ENCODE peak calls at places on chromosomes 12 and 14, in six cellular contexts. One of them, this sample, is unnamed. For H3K9me3, the result is how much of the 10 kb centered on the place peaks cover.

GRCh38 chr12:104859144-104859543 is 98.9 kb downstream of the SLC41A2 start:
- DNase-seq in CD8-positive, alpha-beta T cell: no peak
- DNase-seq in HepG2: no peak
- DNase-seq in body of pancreas: no peak
- DNase-seq in Panc1: no peak
- DNase-seq in PC-3: peak
- DNase-seq in this sample: no peak

GRCh38 chr12:48542300-48542928 is 17.0 kb downstream of the OR8S1 start:
- DNase-seq in PC-3: peak
- DNase-seq in body of pancreas: peak
- DNase-seq in CD8-positive, alpha-beta T cell: peak
- DNase-seq in Panc1: peak
- DNase-seq in HepG2: peak
- DNase-seq in this sample: no peak

GRCh38 chr12:26768611-26769603 is 64.1 kb downstream of the ITPR2 start:
- DNase-seq in Panc1: no peak
- DNase-seq in body of pancreas: peak
- DNase-seq in PC-3: peak
- DNase-seq in HepG2: peak
- DNase-seq in CD8-positive, alpha-beta T cell: no peak
- DNase-seq in this sample: no peak

GRCh38 chr14:72632727-72633126 is 261.2 kb downstream of the DPF3 start:
- DNase-seq in Panc1: no peak
- DNase-seq in PC-3: no peak
- DNase-seq in CD8-positive, alpha-beta T cell: no peak
- DNase-seq in body of pancreas: no peak
- DNase-seq in HepG2: no peak
- DNase-seq in this sample: no peak

GRCh38 chr12:88763536-88764100 is 183.3 kb upstream of the KITLG start:
- DNase-seq in Panc1: no peak
- DNase-seq in PC-3: peak
- DNase-seq in HepG2: no peak
- DNase-seq in body of pancreas: no peak
- DNase-seq in CD8-positive, alpha-beta T cell: no peak
- DNase-seq in this sample: no peak

GRCh38 chr14:99745307-99745951 is 47.8 kb upstream of the EML1 start:
- DNase-seq in Panc1: no peak
- DNase-seq in body of pancreas: no peak
- DNase-seq in PC-3: no peak
- DNase-seq in HepG2: no peak
- DNase-seq in CD8-positive, alpha-beta T cell: no peak
- DNase-seq in this sample: no peak

GRCh38 chr12:95473440-95473946 is 459 bp upstream of the METAP2 start:
- DNase-seq in body of pancreas: peak
- DNase-seq in CD8-positive, alpha-beta T cell: peak
- DNase-seq in PC-3: peak
- DNase-seq in HepG2: peak
- DNase-seq in Panc1: peak
- DNase-seq in this sample: peak

GRCh38 chr14:59093889-59094288 is 94.6 kb upstream of the DAAM1 start:
- DNase-seq in CD8-positive, alpha-beta T cell: no peak
- DNase-seq in HepG2: no peak
- DNase-seq in body of pancreas: no peak
- DNase-seq in Panc1: no peak
- DNase-seq in PC-3: peak
- DNase-seq in this sample: no peak

GRCh38 chr12:67966560-67966959 is 22.7 kb upstream of the IFNG-AS1 start:
- DNase-seq in body of pancreas: no peak
- DNase-seq in PC-3: peak
- DNase-seq in HepG2: no peak
- DNase-seq in Panc1: no peak
- DNase-seq in CD8-positive, alpha-beta T cell: no peak
- DNase-seq in this sample: no peak

GRCh38 chr12:12800406-12801180 is 12.6 kb upstream of the DDX47 start:
- DNase-seq in body of pancreas: no peak
- DNase-seq in CD8-positive, alpha-beta T cell: no peak
- DNase-seq in HepG2: no peak
- DNase-seq in Panc1: no peak
- DNase-seq in PC-3: peak
- DNase-seq in this sample: no peak

GRCh38 chr12:109291531-109292341 is 17.3 kb downstream of the FOXN4 start:
- DNase-seq in PC-3: no peak
- DNase-seq in Panc1: no peak
- DNase-seq in body of pancreas: peak
- DNase-seq in CD8-positive, alpha-beta T cell: no peak
- DNase-seq in HepG2: no peak
- DNase-seq in this sample: no peak

GRCh38 chr12:42213023-42213422 is 25.0 kb downstream of the YAF2 start:
- DNase-seq in PC-3: peak
- DNase-seq in CD8-positive, alpha-beta T cell: no peak
- DNase-seq in Panc1: no peak
- DNase-seq in body of pancreas: no peak
- DNase-seq in HepG2: no peak
- DNase-seq in this sample: peak

GRCh38 chr12:130970165-130970907 is 16.6 kb downstream of the ADGRD1 start:
- DNase-seq in HepG2: no peak
- DNase-seq in body of pancreas: no peak
- DNase-seq in Panc1: no peak
- DNase-seq in PC-3: no peak
- DNase-seq in CD8-positive, alpha-beta T cell: no peak
- DNase-seq in this sample: no peak

GRCh38 chr12:13200841-13201240 is 4.3 kb downstream of the EMP1 start:
- DNase-seq in Panc1: no peak
- DNase-seq in CD8-positive, alpha-beta T cell: no peak
- DNase-seq in HepG2: no peak
- DNase-seq in body of pancreas: no peak
- DNase-seq in PC-3: no peak
- DNase-seq in this sample: no peak

GRCh38 chr14:93347850-93348249 is 868 bp downstream of the COX8C start:
- DNase-seq in Panc1: no peak
- DNase-seq in CD8-positive, alpha-beta T cell: no peak
- DNase-seq in PC-3: no peak
- DNase-seq in body of pancreas: no peak
- DNase-seq in HepG2: no peak
- DNase-seq in this sample: no peak

GRCh38 chr12:124995200-124995961 is 1.9 kb downstream of the BRI3BP start:
- DNase-seq in HepG2: no peak
- DNase-seq in body of pancreas: no peak
- DNase-seq in Panc1: no peak
- DNase-seq in CD8-positive, alpha-beta T cell: no peak
- DNase-seq in PC-3: no peak
- DNase-seq in this sample: no peak

GRCh38 chr12:48084066-48084465 is 21.8 kb downstream of the SENP1 start:
- DNase-seq in body of pancreas: no peak
- DNase-seq in Panc1: no peak
- DNase-seq in PC-3: peak
- DNase-seq in CD8-positive, alpha-beta T cell: no peak
- DNase-seq in HepG2: no peak
- DNase-seq in this sample: no peak

GRCh38 chr12:81888341-81888740 is 129.2 kb upstream of the PPFIA2 start:
- DNase-seq in Panc1: no peak
- DNase-seq in HepG2: no peak
- DNase-seq in body of pancreas: no peak
- DNase-seq in CD8-positive, alpha-beta T cell: no peak
- DNase-seq in PC-3: no peak
- DNase-seq in this sample: no peak

GRCh38 chr12:123633379-123634141 is at the start of the genes EIF2B1 and GTF2H3:
- DNase-seq in PC-3: peak
- DNase-seq in body of pancreas: peak
- DNase-seq in CD8-positive, alpha-beta T cell: peak
- DNase-seq in HepG2: peak
- DNase-seq in Panc1: peak
- DNase-seq in this sample: peak

DNA sequence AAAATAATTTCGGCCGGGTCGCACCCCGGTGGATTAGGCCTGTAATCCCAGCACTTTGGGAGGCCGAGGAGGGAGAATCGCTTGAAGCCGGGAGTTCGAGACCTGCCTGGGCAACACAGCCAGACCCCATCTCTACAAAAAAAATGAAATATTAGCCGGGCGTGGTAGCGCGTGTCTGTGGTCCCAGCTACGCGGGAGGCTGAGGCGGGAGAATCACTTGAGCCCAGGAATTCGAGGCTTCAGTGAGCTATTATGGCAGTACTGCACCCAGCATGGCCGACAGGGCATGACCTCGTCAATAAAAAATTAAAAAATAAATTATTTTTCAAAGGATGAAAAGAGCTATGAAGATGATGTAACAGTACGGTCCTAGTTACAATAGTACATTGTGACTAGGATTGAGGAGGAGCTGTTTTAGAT is 523 bp downstream of the GTF2H3 start:
- DNase-seq in body of pancreas: no peak
- DNase-seq in PC-3: no peak
- DNase-seq in Panc1: no peak
- DNase-seq in CD8-positive, alpha-beta T cell: no peak
- DNase-seq in HepG2: no peak
- DNase-seq in this sample: no peak
- H3K4me3 ChIP-seq in body of pancreas: peak
- H3K4me3 ChIP-seq in PC-3: peak
- H3K4me3 ChIP-seq in Panc1: peak
- H3K4me3 ChIP-seq in CD8-positive, alpha-beta T cell: peak
- H3K4me3 ChIP-seq in HepG2: peak
- H3K4me3 ChIP-seq in this sample: peak

GRCh38 chr14:55745906-55746305 is 165.9 kb downstream of the KTN1 start:
- DNase-seq in Panc1: no peak
- DNase-seq in CD8-positive, alpha-beta T cell: no peak
- DNase-seq in HepG2: no peak
- DNase-seq in body of pancreas: no peak
- DNase-seq in PC-3: no peak
- DNase-seq in this sample: no peak

GRCh38 chr14:55747186-55747585 is 167.2 kb downstream of the KTN1 start:
- DNase-seq in HepG2: no peak
- DNase-seq in CD8-positive, alpha-beta T cell: no peak
- DNase-seq in PC-3: no peak
- DNase-seq in body of pancreas: no peak
- DNase-seq in Panc1: no peak
- DNase-seq in this sample: no peak

GRCh38 chr14:55749201-55749812 is 169.3 kb downstream of the KTN1 start:
- DNase-seq in HepG2: no peak
- DNase-seq in PC-3: peak
- DNase-seq in CD8-positive, alpha-beta T cell: no peak
- DNase-seq in body of pancreas: peak
- DNase-seq in Panc1: no peak
- DNase-seq in this sample: no peak

GRCh38 chr14:55744321-55744720 is 164.3 kb downstream of the KTN1 start:
- DNase-seq in PC-3: no peak
- DNase-seq in HepG2: no peak
- DNase-seq in Panc1: no peak
- DNase-seq in CD8-positive, alpha-beta T cell: no peak
- DNase-seq in body of pancreas: no peak
- DNase-seq in this sample: no peak

DNA sequence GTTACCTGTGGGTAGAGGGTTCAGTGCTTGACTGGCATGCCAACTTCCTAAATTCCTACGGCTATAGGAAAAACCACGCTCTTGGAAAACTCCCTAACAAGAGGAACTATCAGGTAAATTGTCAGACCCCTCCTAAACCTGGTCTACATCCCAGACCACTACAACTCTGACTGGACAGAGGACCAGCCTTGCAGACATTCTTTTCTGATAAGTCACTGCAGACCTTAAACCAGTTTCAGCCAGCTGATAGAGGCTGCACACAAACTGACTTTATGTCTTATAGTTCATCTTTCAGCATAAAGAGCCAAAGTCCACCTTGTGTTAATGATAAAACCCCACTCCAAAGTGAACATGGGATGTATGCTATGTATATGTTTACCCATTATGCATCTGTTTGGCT is 166.5 kb downstream of the KTN1 start:
- DNase-seq in body of pancreas: no peak
- DNase-seq in PC-3: peak
- DNase-seq in CD8-positive, alpha-beta T cell: no peak
- DNase-seq in HepG2: peak
- DNase-seq in Panc1: no peak
- DNase-seq in this sample: no peak
- H3K9me3 ChIP-seq in body of pancreas: under half
- H3K9me3 ChIP-seq in PC-3: under half
- H3K9me3 ChIP-seq in CD8-positive, alpha-beta T cell: under half
- H3K9me3 ChIP-seq in HepG2: under half
- H3K9me3 ChIP-seq in Panc1: under half
- H3K9me3 ChIP-seq in this sample: under half

DNA sequence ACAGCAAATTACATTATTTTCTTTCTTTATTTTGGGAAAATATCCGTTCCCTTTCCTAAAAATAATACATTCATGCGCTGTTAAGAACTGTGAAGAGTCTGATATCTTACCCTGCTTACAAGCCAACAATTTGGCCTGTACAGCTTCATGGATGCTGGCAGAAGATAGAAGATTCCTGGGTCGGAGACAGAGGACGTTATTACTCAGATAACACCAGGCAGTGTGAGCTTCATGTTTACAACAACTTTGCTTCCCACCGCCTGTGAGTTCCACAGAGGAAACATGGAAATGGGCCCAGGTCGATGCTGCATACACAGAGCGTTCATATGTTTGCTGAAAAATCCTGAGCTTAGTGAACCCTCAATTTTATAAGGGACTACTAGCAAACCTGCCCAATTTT is 705.6 kb upstream of the SEL1L start:
- DNase-seq in PC-3: no peak
- DNase-seq in body of pancreas: no peak
- DNase-seq in HepG2: no peak
- DNase-seq in CD8-positive, alpha-beta T cell: no peak
- DNase-seq in Panc1: no peak
- DNase-seq in this sample: no peak
- H3K4me3 ChIP-seq in PC-3: no peak
- H3K4me3 ChIP-seq in body of pancreas: no peak
- H3K4me3 ChIP-seq in HepG2: no peak
- H3K4me3 ChIP-seq in CD8-positive, alpha-beta T cell: no peak
- H3K4me3 ChIP-seq in Panc1: no peak
- H3K4me3 ChIP-seq in this sample: no peak

GRCh38 chr14:80678436-80678835 is 263.1 kb downstream of the CEP128 start:
- DNase-seq in HepG2: no peak
- DNase-seq in Panc1: no peak
- DNase-seq in body of pancreas: no peak
- DNase-seq in CD8-positive, alpha-beta T cell: no peak
- DNase-seq in PC-3: peak
- DNase-seq in this sample: no peak
- H3K9me3 ChIP-seq in HepG2: under half
- H3K9me3 ChIP-seq in Panc1: under half
- H3K9me3 ChIP-seq in body of pancreas: under half
- H3K9me3 ChIP-seq in CD8-positive, alpha-beta T cell: under half
- H3K9me3 ChIP-seq in PC-3: under half
- H3K9me3 ChIP-seq in this sample: under half

DNA sequence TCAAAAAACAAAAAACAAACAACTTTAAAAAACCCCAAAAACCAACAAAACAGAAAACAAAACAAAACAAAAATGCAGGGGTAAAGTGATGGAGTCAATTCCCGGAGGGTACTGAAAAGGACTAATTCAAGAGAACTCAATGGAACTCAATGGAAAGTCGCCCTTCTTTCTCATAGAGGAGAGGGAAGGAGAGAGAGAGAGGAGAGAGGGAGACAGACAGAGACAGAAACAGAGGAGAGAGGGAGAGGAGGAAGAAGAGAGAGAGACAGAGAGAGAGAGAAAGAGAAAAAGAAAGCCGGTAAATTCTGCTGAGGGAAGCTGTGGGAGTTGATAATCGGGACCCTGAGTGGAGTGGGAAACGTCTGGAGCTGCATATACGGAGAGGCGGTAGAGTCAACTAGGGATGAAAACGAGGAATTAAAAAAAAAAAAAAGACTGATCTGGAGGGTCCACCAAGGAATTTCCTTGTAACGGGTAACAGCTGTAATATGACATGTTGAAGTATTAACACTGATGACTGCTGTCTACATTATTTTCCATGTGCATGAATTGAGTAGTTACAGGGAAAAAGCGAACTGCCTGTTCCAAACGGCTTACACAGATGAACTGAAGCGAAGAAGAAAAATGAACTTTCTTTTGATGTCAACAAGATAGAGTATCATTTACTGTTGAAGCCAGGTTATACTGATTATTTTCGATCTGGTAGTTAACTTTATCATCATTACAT is 984 bp upstream of the ZC2HC1C start:
- DNase-seq in body of pancreas: no peak
- DNase-seq in CD8-positive, alpha-beta T cell: no peak
- DNase-seq in PC-3: no peak
- DNase-seq in Panc1: no peak
- DNase-seq in HepG2: no peak
- DNase-seq in this sample: no peak
- H3K4me3 ChIP-seq in body of pancreas: peak
- H3K4me3 ChIP-seq in CD8-positive, alpha-beta T cell: peak
- H3K4me3 ChIP-seq in PC-3: peak
- H3K4me3 ChIP-seq in Panc1: peak
- H3K4me3 ChIP-seq in HepG2: peak
- H3K4me3 ChIP-seq in this sample: peak